ENCODE peak calls at places on chromosomes 12 and 14, in four cellular contexts. V, C, O and F are unnamed samples.

GRCh38 chr12:56161677-56162351 is 3.7 kb downstream of the MYL6 start:
- DNase-seq in C (no peak), O (peak), V (no peak), F (no peak)

GRCh38 chr12:85947286-85947685 is 73.2 kb downstream of the NTS start:
- DNase-seq in C (no peak), V (no peak), O (peak), F (no peak)

GRCh38 chr12:86658303-86658702 is 402.1 kb upstream of the MGAT4C start:
- DNase-seq in C (no peak), O (no peak), V (no peak), F (no peak)

GRCh38 chr12:76470028-76470939 is 89.3 kb downstream of the OSBPL8 start:
- DNase-seq in O (no peak), V (peak), C (peak), F (peak)

GRCh38 chr14:26125039-26125438 is 472.8 kb downstream of the NOVA1 start:
- DNase-seq in C (no peak), V (no peak), O (no peak), F (no peak)

GRCh38 chr14:90820958-90821357 is 4.7 kb upstream of the TTC7B start:
- DNase-seq in C (no peak), O (no peak), V (peak), F (peak)

GRCh38 chr14:57983235-57983634 is 117.3 kb upstream of the SLC35F4 start:
- DNase-seq in C (no peak), V (no peak), O (no peak), F (no peak)

GRCh38 chr12:95959107-95959506 is 16.0 kb downstream of the AMDHD1 start:
- DNase-seq in C (peak), O (peak), V (no peak), F (no peak)

GRCh38 chr12:108773798-108774788 is 42.8 kb upstream of the CORO1C start:
- DNase-seq in O (peak), C (no peak), V (peak), F (peak)

GRCh38 chr12:117208811-117209455 is 18.7 kb upstream of the FBXO21 start:
- DNase-seq in C (no peak), O (no peak), V (no peak), F (no peak)

GRCh38 chr12:111775205-111776193 is 8.8 kb downstream of the ALDH2 start:
- DNase-seq in V (peak), O (no peak), C (no peak), F (no peak)

GRCh38 chr14:77140937-77141591 is 527 bp downstream of the ZDHHC22 start:
- DNase-seq in V (no peak), C (peak), O (peak), F (no peak)

GRCh38 chr12:28870839-28871440 is 278.1 kb upstream of the FAR2 start:
- DNase-seq in V (peak), O (no peak), C (no peak), F (no peak)

GRCh38 chr12:22467190-22467589 is 77.2 kb downstream of the C2CD5 start:
- DNase-seq in V (no peak), O (no peak), C (no peak), F (peak)

GRCh38 chr12:62891805-62892549 is 43.0 kb downstream of the PPM1H start:
- DNase-seq in C (no peak), V (no peak), O (no peak), F (no peak)